ENCODE peak calls at places on chromosomes 5 and 9, in seven cellular contexts. B is AG04450; G is naive thymus-derived CD4-positive, alpha-beta T cell; Q is upper lobe of left lung; A is SJSA1; R is adrenal gland; P is prostate gland. D is an unnamed sample.

GRCh38 chr9:84898188-84898587 is 228.7 kb downstream of the NTRK2 start:
- DNase-seq in B (no peak), G (no peak), Q (no peak), A (no peak), R (no peak), P (no peak), D (no peak)

GRCh38 chr9:120781236-120781635 is 12.0 kb downstream of the FBXW2 start:
- DNase-seq in B (no peak), G (no peak), Q (no peak), A (no peak), R (no peak), P (no peak), D (no peak)

GRCh38 chr5:54656261-54656728 is 138.7 kb downstream of the SNX18 start:
- DNase-seq in B (no peak), G (no peak), Q (no peak), A (no peak), R (no peak), P (no peak), D (no peak)

GRCh38 chr9:133742849-133743444 is 4.8 kb upstream of the SARDH start:
- DNase-seq in B (no peak), G (peak), Q (no peak), A (peak), R (peak), P (peak), D (no peak)

GRCh38 chr5:6682239-6682638 is 31.0 kb upstream of the TENT4A start:
- DNase-seq in B (no peak), G (no peak), Q (no peak), A (no peak), R (no peak), P (no peak), D (no peak)

GRCh38 chr9:93058357-93059096 is at the start of gene SUSD3:
- DNase-seq in B (no peak), G (peak), Q (peak), A (no peak), R (peak), P (peak), D (no peak)

GRCh38 chr5:56527174-56527573 is 288.2 kb upstream of the MAP3K1 start:
- DNase-seq in B (no peak), G (no peak), Q (peak), A (no peak), R (no peak), P (no peak), D (no peak)

GRCh38 chr5:138240690-138241385 is 27.7 kb upstream of the CDC23 start:
- DNase-seq in B (no peak), G (no peak), Q (no peak), A (no peak), R (no peak), P (no peak), D (no peak)

GRCh38 chr9:129008986-129009583 is 19.0 kb downstream of the SH3GLB2 start:
- DNase-seq in B (no peak), G (no peak), Q (peak), A (no peak), R (no peak), P (no peak), D (no peak)

GRCh38 chr5:93022770-93023169 is 558.2 kb downstream of the NR2F1-AS1 start:
- DNase-seq in B (no peak), G (no peak), Q (no peak), A (no peak), R (no peak), P (no peak), D (no peak)

GRCh38 chr9:110975969-110976368 is 62.3 kb downstream of the LPAR1 start:
- DNase-seq in B (no peak), G (no peak), Q (no peak), A (no peak), R (no peak), P (no peak), D (no peak)

GRCh38 chr9:17052626-17053025 is 82.2 kb upstream of the CNTLN start:
- DNase-seq in B (no peak), G (no peak), Q (no peak), A (no peak), R (no peak), P (no peak), D (no peak)

GRCh38 chr5:178465228-178465860 is 124.8 kb downstream of the COL23A1 start:
- DNase-seq in B (no peak), G (no peak), Q (peak), A (peak), R (no peak), P (no peak), D (no peak)

GRCh38 chr9:65458465-65458864 is 173.5 kb upstream of the FOXD4L5 start:
- DNase-seq in B (no peak), G (no peak), Q (no peak), A (no peak), R (no peak), P (no peak), D (no peak)

GRCh38 chr5:112084149-112084548 is 327.2 kb upstream of the NREP start:
- DNase-seq in B (peak), G (no peak), Q (no peak), A (no peak), R (no peak), P (no peak), D (no peak)

GRCh38 chr5:179817071-179817840 is 3.4 kb upstream of the SQSTM1 start:
- DNase-seq in B (no peak), G (no peak), Q (peak), A (no peak), R (no peak), P (no peak), D (no peak)

GRCh38 chr5:77960863-77961396 is 184.8 kb upstream of the TBCA start:
- DNase-seq in B (no peak), G (peak), Q (no peak), A (no peak), R (no peak), P (no peak), D (no peak)

GRCh38 chr9:120109242-120109641 is 470.7 kb downstream of the CDK5RAP2 start:
- DNase-seq in B (no peak), G (no peak), Q (no peak), A (no peak), R (no peak), P (no peak), D (no peak)

GRCh38 chr5:53311661-53312060 is 168.8 kb upstream of the FST start:
- DNase-seq in B (no peak), G (no peak), Q (no peak), A (no peak), R (no peak), P (no peak), D (no peak)

GRCh38 chr9:112093875-112094227 is 81.2 kb downstream of the SUSD1 start:
- DNase-seq in B (no peak), G (no peak), Q (no peak), A (no peak), R (no peak), P (no peak), D (no peak)

GRCh38 chr9:113886003-113886324 is 9.9 kb downstream of the ZNF618 start:
- DNase-seq in B (no peak), G (no peak), Q (no peak), A (no peak), R (no peak), P (no peak), D (no peak)

GRCh38 chr9:69122391-69123141 is 51.5 kb upstream of the TJP2 start:
- DNase-seq in B (peak), G (peak), Q (no peak), A (no peak), R (no peak), P (peak), D (no peak)

GRCh38 chr9:137253717-137254623 is 1.2 kb upstream of the NELFB start:
- DNase-seq in B (no peak), G (no peak), Q (peak), A (no peak), R (peak), P (no peak), D (no peak)
- H3K27ac ChIP-seq in B (no peak), G (no peak), Q (peak), A (no peak), R (no peak), P (peak), D (no peak)

DNA sequence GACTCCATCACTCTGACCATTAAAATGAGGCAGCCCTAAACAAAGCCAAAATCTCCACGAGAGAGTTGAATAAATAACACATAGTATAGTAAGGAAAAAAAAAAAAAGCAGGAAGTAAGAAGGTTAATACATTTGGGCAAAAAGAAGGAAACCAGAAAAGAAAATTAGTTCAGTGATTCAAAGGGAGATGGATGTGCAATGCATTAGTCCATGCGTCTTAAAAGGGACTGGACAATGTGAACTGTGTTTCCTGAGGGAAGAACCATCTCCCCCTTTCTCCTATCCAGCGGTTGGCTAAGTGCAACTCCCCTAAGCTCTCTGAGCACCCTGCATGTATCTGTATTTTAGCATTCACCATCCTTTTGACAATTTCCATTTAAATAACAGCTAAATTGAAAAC is 1.4 kb downstream of the ANKRA2 start:
- DNase-seq in B (no peak), G (no peak), Q (no peak), A (no peak), R (no peak), P (no peak), D (no peak)
- H3K27ac ChIP-seq in B (no peak), G (peak), Q (no peak), A (peak), R (no peak), P (peak), D (no peak)

GRCh38 chr9:125908138-125908537 is 161.0 kb downstream of the PBX3 start:
- DNase-seq in B (no peak), G (no peak), Q (no peak), A (no peak), R (no peak), P (no peak), D (no peak)
- H3K27ac ChIP-seq in B (no peak), G (no peak), Q (no peak), A (no peak), R (no peak), P (no peak), D (no peak)

GRCh38 chr5:60271517-60271916 is 378.0 kb upstream of the PDE4D start:
- DNase-seq in B (no peak), G (no peak), Q (no peak), A (no peak), R (no peak), P (no peak), D (no peak)

DNA sequence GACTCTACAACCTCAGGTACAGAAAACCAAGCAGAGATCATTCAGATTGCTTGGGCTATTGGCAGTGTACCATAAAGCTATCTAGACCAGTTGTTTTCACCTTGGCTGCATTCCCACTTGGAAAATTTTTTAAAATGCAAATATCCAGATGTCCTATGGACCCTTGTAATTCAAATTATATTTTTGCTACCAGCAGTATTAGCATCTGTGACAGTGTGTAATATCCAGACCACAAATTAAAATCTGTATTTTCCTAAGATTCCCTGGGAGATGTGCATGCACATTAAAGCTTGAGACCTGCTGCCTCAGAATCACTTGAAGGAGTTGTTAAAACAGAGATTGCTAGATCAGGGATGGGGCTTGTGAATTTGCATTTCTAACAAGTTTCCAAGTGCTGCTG is 381.2 kb upstream of the PDE4D start:
- DNase-seq in B (no peak), G (no peak), Q (no peak), A (no peak), R (no peak), P (no peak), D (no peak)
- H3K27ac ChIP-seq in B (no peak), G (no peak), Q (no peak), A (no peak), R (no peak), P (no peak), D (peak)

DNA sequence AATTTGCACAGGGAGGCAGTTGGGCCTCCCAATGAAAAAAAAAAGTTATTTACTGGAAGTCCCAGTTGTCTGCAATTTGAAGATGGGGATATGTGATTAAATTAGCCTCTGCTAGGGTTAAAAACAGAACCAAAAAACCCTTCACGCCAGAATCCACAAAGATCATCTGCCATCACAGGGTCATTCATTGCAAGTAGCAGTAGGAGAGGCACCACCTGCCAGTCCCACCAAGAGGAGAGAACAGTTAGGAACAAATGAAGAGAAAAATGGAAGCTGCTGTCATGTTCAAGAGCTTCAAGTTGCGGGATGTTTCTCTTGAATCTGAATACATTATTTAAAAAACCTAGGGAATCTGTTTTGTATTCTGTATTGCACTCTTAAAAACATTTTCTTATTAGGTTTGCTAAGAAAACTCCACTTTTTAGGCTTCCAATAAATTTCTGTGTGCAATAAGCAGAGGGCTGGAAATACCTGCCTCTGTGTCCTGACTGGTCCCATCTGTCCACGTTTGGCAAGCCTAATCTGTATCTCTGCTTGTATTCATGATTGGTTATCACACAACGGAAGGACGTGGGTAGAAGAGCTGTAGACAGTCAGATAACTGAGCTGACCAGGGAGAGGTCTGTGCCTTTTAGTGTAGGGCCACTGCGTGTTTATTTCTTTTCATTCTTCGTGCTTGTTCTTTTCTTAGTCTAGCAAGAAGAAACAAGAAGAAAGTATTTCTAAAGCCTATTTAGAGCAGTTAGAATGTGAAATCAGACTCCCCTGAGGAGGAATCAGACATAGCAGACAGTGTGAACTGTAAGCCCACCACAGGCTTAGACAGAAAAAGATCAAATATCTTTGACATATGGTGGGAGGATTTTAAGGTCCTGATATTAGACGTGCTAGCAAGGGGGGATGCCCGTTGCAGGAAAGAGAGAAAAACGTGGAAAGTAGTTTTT is 630.6 kb upstream of the SEMA6A start:
- DNase-seq in B (no peak), G (no peak), Q (no peak), A (no peak), R (no peak), P (no peak), D (no peak)
- H3K27ac ChIP-seq in B (no peak), G (no peak), Q (no peak), A (no peak), R (no peak), P (no peak), D (no peak)

DNA sequence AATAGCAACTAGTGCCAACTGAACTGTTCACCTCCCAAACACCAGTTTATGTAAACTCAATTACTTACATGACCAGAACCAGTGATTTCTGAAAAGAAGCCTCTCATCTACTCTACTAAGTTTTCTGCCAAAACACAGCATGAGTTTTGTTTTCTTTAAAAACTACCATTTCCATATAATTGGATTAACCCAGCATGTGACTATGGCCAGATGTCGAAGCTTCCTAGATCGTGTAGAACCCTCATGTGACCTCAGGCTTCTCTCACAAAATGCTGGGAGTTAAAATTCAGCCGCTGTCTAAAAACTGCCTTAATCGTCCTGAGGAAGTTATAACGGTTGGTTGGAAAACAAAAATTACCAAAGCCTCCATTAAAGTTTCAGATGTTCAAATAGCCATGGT is 303.5 kb downstream of the IRX1 start:
- DNase-seq in B (no peak), G (no peak), Q (no peak), A (no peak), R (no peak), P (no peak), D (no peak)
- H3K27ac ChIP-seq in B (no peak), G (no peak), Q (no peak), A (no peak), R (no peak), P (no peak), D (no peak)

GRCh38 chr5:176425791-176426190 is 9.5 kb upstream of the CLTB start:
- DNase-seq in B (no peak), G (no peak), Q (no peak), A (no peak), R (no peak), P (no peak), D (no peak)

GRCh38 chr5:176432707-176433106 is 15.5 kb upstream of the FAF2 start:
- DNase-seq in B (no peak), G (no peak), Q (no peak), A (no peak), R (no peak), P (no peak), D (no peak)

GRCh38 chr5:176427971-176428370 is 11.6 kb upstream of the CLTB start:
- DNase-seq in B (no peak), G (no peak), Q (no peak), A (no peak), R (no peak), P (no peak), D (no peak)

GRCh38 chr5:176425138-176425537 is 8.8 kb upstream of the CLTB start:
- DNase-seq in B (no peak), G (no peak), Q (no peak), A (no peak), R (no peak), P (no peak), D (no peak)

DNA sequence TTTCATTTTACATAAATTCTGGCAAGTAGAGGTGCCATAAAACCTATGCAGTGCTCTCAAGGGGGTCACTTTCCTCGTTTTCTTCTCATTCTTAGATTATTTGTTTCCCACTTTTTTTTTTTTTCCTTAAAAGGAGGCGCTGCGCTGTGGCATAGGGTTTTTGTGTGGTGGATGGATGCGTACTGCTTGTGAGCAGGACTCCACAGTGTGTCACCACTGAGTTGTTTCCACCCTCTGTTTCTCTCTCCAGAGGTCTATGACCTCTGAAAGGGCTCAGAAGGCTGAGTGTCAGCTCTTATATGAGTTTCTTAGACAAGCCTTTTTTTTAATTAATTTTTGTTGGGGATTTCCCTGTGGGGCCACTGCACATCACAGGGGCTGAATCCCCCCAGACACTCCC is 13.6 kb upstream of the CLTB start:
- DNase-seq in B (no peak), G (no peak), Q (no peak), A (no peak), R (no peak), P (no peak), D (no peak)
- H3K27ac ChIP-seq in B (no peak), G (no peak), Q (no peak), A (no peak), R (no peak), P (no peak), D (no peak)

GRCh38 chr5:130992095-130992494 is 173.0 kb downstream of the HINT1 start:
- DNase-seq in B (no peak), G (no peak), Q (no peak), A (peak), R (no peak), P (no peak), D (no peak)
- H3K27ac ChIP-seq in B (no peak), G (no peak), Q (no peak), A (peak), R (no peak), P (no peak), D (no peak)

GRCh38 chr9:107971241-107971640 is 481.7 kb upstream of the KLF4 start:
- DNase-seq in B (no peak), G (no peak), Q (no peak), A (no peak), R (peak), P (no peak), D (no peak)

GRCh38 chr9:107969141-107969540 is 479.6 kb upstream of the KLF4 start:
- DNase-seq in B (no peak), G (no peak), Q (no peak), A (no peak), R (no peak), P (no peak), D (no peak)

GRCh38 chr9:107975426-107976010 is 485.9 kb upstream of the KLF4 start:
- DNase-seq in B (no peak), G (no peak), Q (no peak), A (no peak), R (no peak), P (peak), D (no peak)

GRCh38 chr9:107973451-107973850 is 483.9 kb upstream of the KLF4 start:
- DNase-seq in B (no peak), G (no peak), Q (no peak), A (no peak), R (no peak), P (no peak), D (no peak)

GRCh38 chr9:107969727-107970126 is 480.2 kb upstream of the KLF4 start:
- DNase-seq in B (no peak), G (no peak), Q (no peak), A (no peak), R (no peak), P (no peak), D (no peak)
- H3K27ac ChIP-seq in B (no peak), G (no peak), Q (no peak), A (no peak), R (no peak), P (no peak), D (no peak)

D was measured in esophagus squamous epithelium.